ENCODE peak calls at places on chromosome 22, in four cellular contexts. One of them, this sample, is unnamed.

GRCh38 chr22:50317178-50317577 is 9.6 kb downstream of the DENND6B start:
- DNase-seq in heart left ventricle: no peak
- DNase-seq in ovary: no peak
- DNase-seq in kidney: peak
- DNase-seq in this sample: no peak

GRCh38 chr22:19149047-19149883 is 827 bp downstream of the GSC2 start:
- DNase-seq in ovary: no peak
- DNase-seq in heart left ventricle: no peak
- DNase-seq in kidney: no peak
- DNase-seq in this sample: no peak

GRCh38 chr22:46748948-46749681 is 11.1 kb upstream of the CERK start:
- DNase-seq in ovary: no peak
- DNase-seq in heart left ventricle: no peak
- DNase-seq in kidney: peak
- DNase-seq in this sample: no peak

GRCh38 chr22:35938226-35938625 is 90.4 kb downstream of the RBFOX2 start:
- DNase-seq in heart left ventricle: no peak
- DNase-seq in ovary: no peak
- DNase-seq in kidney: no peak
- DNase-seq in this sample: no peak

GRCh38 chr22:49266561-49267519 is 560.8 kb downstream of the BRD1 start:
- DNase-seq in kidney: no peak
- DNase-seq in ovary: no peak
- DNase-seq in heart left ventricle: no peak
- DNase-seq in this sample: no peak

GRCh38 chr22:39723899-39724351 is 153.4 kb downstream of the CACNA1I start:
- DNase-seq in heart left ventricle: no peak
- DNase-seq in ovary: no peak
- DNase-seq in kidney: no peak
- DNase-seq in this sample: no peak

GRCh38 chr22:45426387-45426786 is 12.9 kb downstream of the RIBC2 start:
- DNase-seq in kidney: peak
- DNase-seq in ovary: no peak
- DNase-seq in heart left ventricle: no peak
- DNase-seq in this sample: no peak

GRCh38 chr22:36285545-36285944 is 32.6 kb downstream of the APOL1 start:
- DNase-seq in ovary: no peak
- DNase-seq in kidney: peak
- DNase-seq in heart left ventricle: peak
- DNase-seq in this sample: no peak

GRCh38 chr22:35341090-35341874 is 39.6 kb upstream of the HMOX1 start:
- DNase-seq in heart left ventricle: no peak
- DNase-seq in ovary: no peak
- DNase-seq in kidney: peak
- DNase-seq in this sample: no peak

GRCh38 chr22:24440718-24441405 is 13.5 kb downstream of the ADORA2A start:
- DNase-seq in heart left ventricle: no peak
- DNase-seq in kidney: peak
- DNase-seq in ovary: no peak
- DNase-seq in this sample: no peak

GRCh38 chr22:19801340-19802000 is 40.9 kb downstream of the TBX1 start:
- DNase-seq in kidney: peak
- DNase-seq in ovary: no peak
- DNase-seq in heart left ventricle: no peak
- DNase-seq in this sample: no peak

GRCh38 chr22:27726344-27726725 is 75.2 kb downstream of the MN1 start:
- DNase-seq in ovary: no peak
- DNase-seq in heart left ventricle: peak
- DNase-seq in kidney: no peak
- DNase-seq in this sample: no peak

GRCh38 chr22:27724181-27724580 is 77.4 kb downstream of the MN1 start:
- DNase-seq in kidney: no peak
- DNase-seq in ovary: no peak
- DNase-seq in heart left ventricle: no peak
- DNase-seq in this sample: no peak

GRCh38 chr22:27727673-27728451 is 73.7 kb downstream of the MN1 start:
- DNase-seq in kidney: no peak
- DNase-seq in ovary: no peak
- DNase-seq in heart left ventricle: no peak
- DNase-seq in this sample: no peak

GRCh38 chr22:27724706-27725105 is 76.8 kb downstream of the MN1 start:
- DNase-seq in heart left ventricle: no peak
- DNase-seq in ovary: no peak
- DNase-seq in kidney: no peak
- DNase-seq in this sample: no peak

GRCh38 chr22:27726726-27727449 is 74.7 kb downstream of the MN1 start:
- DNase-seq in heart left ventricle: peak
- DNase-seq in ovary: peak
- DNase-seq in kidney: peak
- DNase-seq in this sample: peak
- TF ChIP-seq CTCF in heart left ventricle: no peak
- TF ChIP-seq CTCF in ovary: no peak
- TF ChIP-seq CTCF in kidney: no peak
- TF ChIP-seq CTCF in this sample: no peak

GRCh38 chr22:37819100-37819433 is 4.1 kb upstream of the GALR3 start:
- DNase-seq in heart left ventricle: no peak
- DNase-seq in kidney: no peak
- DNase-seq in ovary: no peak
- DNase-seq in this sample: no peak
- H3K4me3 ChIP-seq in heart left ventricle: peak
- H3K4me3 ChIP-seq in kidney: peak
- H3K4me3 ChIP-seq in ovary: no peak
- H3K4me3 ChIP-seq in this sample: peak

GRCh38 chr22:44005524-44005923 is 18.6 kb upstream of the PARVB start:
- DNase-seq in kidney: no peak
- DNase-seq in heart left ventricle: no peak
- DNase-seq in ovary: no peak
- DNase-seq in this sample: no peak
- TF ChIP-seq CTCF in kidney: no peak
- TF ChIP-seq CTCF in heart left ventricle: no peak
- TF ChIP-seq CTCF in ovary: no peak
- TF ChIP-seq CTCF in this sample: no peak

GRCh38 chr22:47963660-47964059 is 1201.2 kb downstream of the TBC1D22A start:
- DNase-seq in ovary: no peak
- DNase-seq in kidney: no peak
- DNase-seq in heart left ventricle: no peak
- DNase-seq in this sample: no peak

GRCh38 chr22:47967841-47968240 is 1205.4 kb downstream of the TBC1D22A start:
- DNase-seq in ovary: no peak
- DNase-seq in heart left ventricle: no peak
- DNase-seq in kidney: no peak
- DNase-seq in this sample: no peak

GRCh38 chr22:47966316-47966715 is 1203.9 kb downstream of the TBC1D22A start:
- DNase-seq in kidney: no peak
- DNase-seq in heart left ventricle: no peak
- DNase-seq in ovary: no peak
- DNase-seq in this sample: no peak

GRCh38 chr22:47965896-47966295 is 1203.4 kb downstream of the TBC1D22A start:
- DNase-seq in ovary: no peak
- DNase-seq in heart left ventricle: no peak
- DNase-seq in kidney: no peak
- DNase-seq in this sample: no peak

DNA sequence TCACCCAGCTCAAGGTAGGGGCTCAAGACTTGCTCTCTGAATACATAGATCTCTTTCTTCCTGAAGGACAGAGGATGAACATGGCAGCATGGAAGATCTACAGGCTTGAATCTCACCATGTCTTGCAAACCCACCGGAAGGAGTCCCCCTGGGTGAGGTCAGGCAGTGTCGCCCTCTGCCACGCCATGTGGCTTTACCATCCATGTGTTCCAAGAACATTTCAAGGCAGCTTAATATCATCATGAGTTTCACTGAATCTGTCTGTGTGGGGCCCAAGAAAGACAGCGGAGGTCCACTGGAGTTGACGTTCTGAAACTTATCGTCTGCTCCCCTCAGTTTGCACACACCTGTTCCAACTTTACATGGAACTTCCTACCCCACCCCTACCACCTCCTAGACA is 1202.6 kb downstream of the TBC1D22A start:
- DNase-seq in kidney: no peak
- DNase-seq in heart left ventricle: no peak
- DNase-seq in ovary: no peak
- DNase-seq in this sample: no peak
- H3K4me3 ChIP-seq in kidney: no peak
- H3K4me3 ChIP-seq in heart left ventricle: no peak
- H3K4me3 ChIP-seq in ovary: no peak
- H3K4me3 ChIP-seq in this sample: no peak